ENCODE peak calls at places on chromosome 16, in six cellular contexts. D is LoVo; N is GM12865; U is stimulated activated CD8-positive, alpha-beta memory T cell treated with anti-CD3 and anti-CD28 coated beads, Interleukin-2, amount 100 ng/mL, for 1 hour; P is fibroblast of the conjunctiva; T is neural progenitor cell. Z is an unnamed sample.

GRCh38 chr16:73019456-73020362 is 28.2 kb downstream of the ZFHX3 start:
- DNase-seq in D (no peak), N (no peak), U (no peak), P (peak), T (no peak), Z (peak)

GRCh38 chr16:88005148-88005547 is 53.9 kb downstream of the BANP start:
- DNase-seq in D (no peak), N (no peak), U (no peak), P (no peak), T (peak), Z (no peak)

GRCh38 chr16:82016268-82016667 is 5.0 kb upstream of the SDR42E1 start:
- DNase-seq in D (peak), N (no peak), U (no peak), P (peak), T (no peak), Z (no peak)

GRCh38 chr16:67481561-67482259 is 753 bp upstream of the ATP6V0D1 start:
- DNase-seq in D (peak), N (peak), U (no peak), P (no peak), T (no peak), Z (no peak)

GRCh38 chr16:67206838-67207115 is 7.8 kb downstream of the ELMO3 start:
- DNase-seq in D (no peak), N (no peak), U (no peak), P (no peak), T (peak), Z (peak)

GRCh38 chr16:51129105-51129504 is 22.0 kb downstream of the SALL1 start:
- DNase-seq in D (no peak), N (no peak), U (no peak), P (no peak), T (peak), Z (no peak)

GRCh38 chr16:58329147-58329546 is 34.3 kb upstream of the PRSS54 start:
- DNase-seq in D (peak), N (no peak), U (no peak), P (peak), T (no peak), Z (no peak)

GRCh38 chr16:15703029-15703736 is 53.1 kb downstream of the NDE1 start:
- DNase-seq in D (no peak), N (no peak), U (no peak), P (no peak), T (no peak), Z (no peak)

GRCh38 chr16:88738167-88739084 is 32.1 kb downstream of the CTU2 start:
- DNase-seq in D (no peak), N (no peak), U (no peak), P (no peak), T (no peak), Z (no peak)

GRCh38 chr16:84700518-84701277 is 898 bp downstream of the USP10 start:
- DNase-seq in D (peak), N (peak), U (peak), P (no peak), T (peak), Z (no peak)

GRCh38 chr16:80682435-80683070 is 121.8 kb downstream of the CDYL2 start:
- DNase-seq in D (no peak), N (no peak), U (no peak), P (no peak), T (no peak), Z (no peak)

GRCh38 chr16:57787519-57787905 is 14.8 kb downstream of the KIFC3 start:
- DNase-seq in D (no peak), N (no peak), U (no peak), P (no peak), T (no peak), Z (no peak)

GRCh38 chr16:56625140-56625942 is at the start of gene MT1E:
- DNase-seq in D (peak), N (peak), U (no peak), P (no peak), T (peak), Z (peak)

GRCh38 chr16:70380205-70380918 is 33.7 kb downstream of the DDX19A start:
- DNase-seq in D (peak), N (peak), U (peak), P (peak), T (peak), Z (peak)

GRCh38 chr16:57661936-57662906 is 5.9 kb upstream of the ADGRG3 start:
- DNase-seq in D (no peak), N (no peak), U (no peak), P (no peak), T (no peak), Z (no peak)

GRCh38 chr16:1466968-1467521 is 7.8 kb downstream of the CLCN7 start:
- DNase-seq in D (no peak), N (no peak), U (no peak), P (no peak), T (no peak), Z (no peak)

GRCh38 chr16:80836846-80837245 is 32.4 kb upstream of the CDYL2 start:
- DNase-seq in D (peak), N (no peak), U (no peak), P (no peak), T (no peak), Z (no peak)

GRCh38 chr16:68342620-68343019 is 31.8 kb downstream of the PRMT7 start:
- DNase-seq in D (no peak), N (no peak), U (no peak), P (no peak), T (no peak), Z (no peak)

GRCh38 chr16:51152691-51153261 is 1.7 kb upstream of the SALL1 start:
- DNase-seq in D (no peak), N (no peak), U (no peak), P (no peak), T (no peak), Z (peak)

GRCh38 chr16:80167657-80168056 is 373.1 kb upstream of the DYNLRB2 start:
- DNase-seq in D (no peak), N (no peak), U (no peak), P (no peak), T (no peak), Z (no peak)

Z was measured in T1000.